ENCODE peak calls at places on chromosomes 5 and 9, in six cellular contexts. B, E, R, G, O and W are unnamed samples.

GRCh38 chr9:130333041-130334040 is 67.8 kb downstream of the HMCN2 start:
- DNase-seq in B (no peak), E (no peak), R (no peak), G (no peak), O (no peak), W (peak)

GRCh38 chr5:36657563-36657995 is 51.2 kb downstream of the SLC1A3 start:
- DNase-seq in B (no peak), E (peak), R (peak), G (peak), O (peak), W (peak)

GRCh38 chr9:77819672-77820071 is 171.6 kb upstream of the GNA14 start:
- DNase-seq in B (no peak), E (no peak), R (no peak), G (peak), O (no peak), W (no peak)

GRCh38 chr9:35303567-35303966 is 141.8 kb downstream of the UNC13B start:
- DNase-seq in B (no peak), E (no peak), R (no peak), G (no peak), O (no peak), W (no peak)

GRCh38 chr9:132168347-132168746 is 6.5 kb downstream of the NTNG2 start:
- DNase-seq in B (no peak), E (no peak), R (no peak), G (no peak), O (no peak), W (peak)

GRCh38 chr9:91305596-91305995 is 56.1 kb downstream of the AUH start:
- DNase-seq in B (no peak), E (no peak), R (no peak), G (no peak), O (no peak), W (no peak)

GRCh38 chr9:70874451-70874850 is 247.0 kb downstream of the TRPM3 start:
- DNase-seq in B (no peak), E (no peak), R (no peak), G (no peak), O (no peak), W (no peak)

GRCh38 chr5:172115541-172115982 is 72.5 kb downstream of the STK10 start:
- DNase-seq in B (no peak), E (no peak), R (no peak), G (no peak), O (no peak), W (peak)

GRCh38 chr5:141951341-141951781 is 6.6 kb downstream of the PCDH12 start:
- DNase-seq in B (no peak), E (no peak), R (no peak), G (peak), O (no peak), W (no peak)

GRCh38 chr5:177312649-177313181 is 1.0 kb upstream of the MXD3 start:
- DNase-seq in B (no peak), E (no peak), R (peak), G (peak), O (no peak), W (peak)

GRCh38 chr5:32712463-32713395 is 1.6 kb downstream of the NPR3 start:
- DNase-seq in B (no peak), E (no peak), R (no peak), G (peak), O (peak), W (no peak)

GRCh38 chr9:130446111-130446861 is 1.5 kb downstream of the ASS1 start:
- DNase-seq in B (no peak), E (no peak), R (peak), G (peak), O (peak), W (peak)

GRCh38 chr5:64947031-64947430 is 178.3 kb downstream of the CWC27 start:
- DNase-seq in B (no peak), E (no peak), R (no peak), G (no peak), O (no peak), W (no peak)

GRCh38 chr9:135278586-135278985 is 191.1 kb downstream of the OLFM1 start:
- DNase-seq in B (no peak), E (no peak), R (no peak), G (no peak), O (no peak), W (no peak)

GRCh38 chr9:14342746-14343145 is 28.8 kb upstream of the NFIB start:
- DNase-seq in B (no peak), E (no peak), R (no peak), G (no peak), O (no peak), W (no peak)

GRCh38 chr5:103808464-103809106 is 246.0 kb upstream of the NUDT12 start:
- DNase-seq in B (no peak), E (peak), R (peak), G (peak), O (peak), W (peak)

GRCh38 chr5:41507501-41507900 is 2.9 kb downstream of the PLCXD3 start:
- DNase-seq in B (no peak), E (no peak), R (no peak), G (no peak), O (no peak), W (no peak)

GRCh38 chr9:86434039-86434726 is 80.0 kb upstream of the TUT7 start:
- DNase-seq in B (no peak), E (peak), R (peak), G (peak), O (peak), W (peak)

GRCh38 chr5:55636711-55637110 is 75.4 kb downstream of the SLC38A9 start:
- DNase-seq in B (no peak), E (no peak), R (peak), G (peak), O (peak), W (peak)

GRCh38 chr5:67299317-67299716 is 102.7 kb upstream of the CD180 start:
- DNase-seq in B (no peak), E (no peak), R (no peak), G (no peak), O (peak), W (no peak)

GRCh38 chr9:81002920-81003319 is 686.4 kb downstream of the TLE1 start:
- DNase-seq in B (no peak), E (no peak), R (no peak), G (no peak), O (no peak), W (no peak)

GRCh38 chr5:161096591-161096990 is 244.6 kb upstream of the ATP10B start:
- DNase-seq in B (no peak), E (no peak), R (no peak), G (no peak), O (peak), W (no peak)

GRCh38 chr5:10913846-10914245 is 152.8 kb upstream of the DAP start:
- DNase-seq in B (no peak), E (peak), R (peak), G (peak), O (peak), W (peak)

GRCh38 chr5:80254767-80255424 is 952 bp downstream of the SERINC5 start:
- DNase-seq in B (no peak), E (no peak), R (peak), G (peak), O (peak), W (no peak)

GRCh38 chr5:132156413-132156812 is 71.2 kb downstream of the P4HA2 start:
- DNase-seq in B (no peak), E (no peak), R (no peak), G (no peak), O (no peak), W (no peak)

GRCh38 chr5:40801771-40802562 is 3.8 kb upstream of the PRKAA1 start:
- DNase-seq in B (no peak), E (no peak), R (no peak), G (no peak), O (no peak), W (no peak)